ENCODE peak calls at places on chromosomes 16 and 17, in five cellular contexts. A is amniotic epithelial cell, D is non-pigmented ciliary epithelial cell, P is smooth muscle cell of the brain vasculature, V is EL. K is an unnamed sample.

GRCh38 chr17:3978421-3979275 is 14.4 kb upstream of the ATP2A3 start:
- DNase-seq in A (no peak), D (no peak), P (no peak), V (peak; percentile 20), K (no peak)

GRCh38 chr17:27550974-27551505 is 79.9 kb upstream of the LGALS9 start:
- DNase-seq in A (no peak), D (no peak), P (no peak), V (no peak), K (no peak)

GRCh38 chr17:44075598-44076293 is 5.2 kb downstream of the G6PC3 start:
- DNase-seq in A (no peak), D (no peak), P (no peak), V (no peak), K (no peak)

GRCh38 chr16:79571753-79572544 is 28.6 kb downstream of the MAF start:
- DNase-seq in A (no peak), D (no peak), P (no peak), V (no peak), K (no peak)

GRCh38 chr16:11835891-11836652 is 15.3 kb downstream of the RSL1D1 start:
- DNase-seq in A (peak; percentile 82), D (no peak), P (no peak), V (peak; percentile 74), K (no peak)

GRCh38 chr17:20944014-20944905 is 98.6 kb downstream of the USP22 start:
- DNase-seq in A (no peak), D (no peak), P (no peak), V (no peak), K (peak; percentile 27)

GRCh38 chr16:46774743-46775177 is 26.6 kb upstream of the MYLK3 start:
- DNase-seq in A (peak; percentile 23), D (no peak), P (no peak), V (no peak), K (no peak)

GRCh38 chr16:89325861-89326471 is 108.5 kb downstream of the ZNF778 start:
- DNase-seq in A (peak; percentile 87), D (no peak), P (no peak), V (peak; percentile 83), K (no peak)

K was measured in epithelial cell of prostate.